ENCODE peak calls at places on chromosomes 7 and 10, in six cellular contexts. G is AG10803, R is fibroblast of the conjunctiva, S is ecto neural progenitor cell, V is osteocyte, I is lung. L is an unnamed sample.
A peak's percentile ranks its signal among the peaks of the same experiment; 100 is the strongest.

GRCh38 chr10:98055875-98056516 is 25.6 kb upstream of the CRTAC1 start:
- DNase-seq in I (no peak), G (no peak), R (no peak), V (no peak), S (peak; percentile 63), L (no peak)

GRCh38 chr10:52871191-52871843 is 98.7 kb upstream of the MBL2 start:
- DNase-seq in V (no peak), R (no peak), S (no peak), I (no peak), G (no peak), L (no peak)

GRCh38 chr7:657565-658119 is 68.9 kb upstream of the DNAAF5 start:
- DNase-seq in R (no peak), I (no peak), S (no peak), G (peak; percentile 13), V (no peak), L (no peak)

GRCh38 chr10:13769926-13770325 is 183.2 kb downstream of the PRPF18 start:
- DNase-seq in S (no peak), V (no peak), R (no peak), G (no peak), I (no peak), L (peak; percentile 59)

GRCh38 chr10:52466464-52466863 is 152.4 kb downstream of the DKK1 start:
- DNase-seq in R (no peak), V (no peak), I (no peak), S (no peak), G (peak; percentile 53), L (no peak)

GRCh38 chr7:44750921-44751571 is 2.4 kb downstream of the ZMIZ2 start:
- DNase-seq in V (no peak), R (no peak), I (no peak), S (no peak), G (no peak), L (no peak)

GRCh38 chr10:88804083-88804812 is 1.7 kb downstream of the LIPM start:
- DNase-seq in R (no peak), I (no peak), S (no peak), G (no peak), V (no peak), L (no peak)

GRCh38 chr10:12508165-12508564 is 158.8 kb downstream of the CAMK1D start:
- DNase-seq in R (no peak), G (no peak), V (no peak), S (no peak), I (no peak), L (no peak)

GRCh38 chr7:75055830-75056431 is 17.7 kb downstream of the RCC1L start:
- DNase-seq in G (peak; percentile 82), I (no peak), V (no peak), S (no peak), R (no peak), L (no peak)

GRCh38 chr7:1992554-1992953 is 240.2 kb downstream of the MAD1L1 start:
- DNase-seq in V (no peak), S (no peak), I (no peak), R (no peak), G (no peak), L (no peak)

GRCh38 chr7:5586279-5586962 is 162.8 kb upstream of the TNRC18 start:
- DNase-seq in R (no peak), S (no peak), G (no peak), V (no peak), I (no peak), L (no peak)

GRCh38 chr7:102892631-102893278 is 20.0 kb upstream of the LRRC17 start:
- DNase-seq in R (no peak), G (no peak), I (no peak), S (no peak), V (no peak), L (no peak)

GRCh38 chr7:140774371-140774770 is 77.9 kb downstream of the NDUFB2 start:
- DNase-seq in S (no peak), G (no peak), R (no peak), I (no peak), V (no peak), L (no peak)

GRCh38 chr7:71618281-71618680 is 486.3 kb downstream of the GALNT17 start:
- DNase-seq in R (no peak), V (no peak), I (no peak), G (peak; percentile 80), S (no peak), L (no peak)

GRCh38 chr7:112416127-112416526 is 34.1 kb upstream of the IFRD1 start:
- DNase-seq in I (no peak), R (no peak), G (peak; percentile 27), S (no peak), V (no peak), L (no peak)

GRCh38 chr7:22725585-22725984 is 1.4 kb upstream of the IL6 start:
- DNase-seq in I (no peak), R (no peak), G (peak; percentile 63), S (no peak), V (no peak), L (no peak)

GRCh38 chr10:88131561-88132139 is 268.2 kb downstream of the PTEN start:
- DNase-seq in R (no peak), I (peak; percentile 33), V (no peak), G (peak; percentile 66), S (no peak), L (no peak)

GRCh38 chr10:3783721-3784432 is 1.1 kb downstream of the KLF6 start:
- DNase-seq in I (peak; percentile 72), R (peak; percentile 67), S (no peak), V (no peak), G (peak; percentile 94), L (no peak)

GRCh38 chr10:30751678-30752331 is 122.3 kb upstream of the LYZL2 start:
- DNase-seq in V (peak; percentile 90), R (peak; percentile 63), I (peak; percentile 45), G (peak; percentile 93), S (peak; percentile 83), L (peak; percentile 64)

GRCh38 chr10:7310076-7310475 is 100.8 kb downstream of the SFMBT2 start:
- DNase-seq in G (no peak), I (no peak), S (no peak), R (no peak), V (no peak), L (no peak)

GRCh38 chr10:33032354-33033254 is 74.6 kb upstream of the ITGB1 start:
- DNase-seq in G (peak; percentile 48), V (no peak), I (no peak), S (no peak), R (peak; percentile 23), L (no peak)

L was measured in amniotic stem cell.